ENCODE peak calls at places on chromosomes 7 and 10, in ten cellular contexts. N, I, Y, X, O, Q, T, H, V and W are unnamed samples.
A peak's percentile ranks its signal among the peaks of the same experiment; 100 is the strongest.

GRCh38 chr10:46247808-46248569 is 38.8 kb upstream of the ANTXRL start:
- DNase-seq in Y (no peak), I (peak; percentile 70), V (no peak), N (peak; percentile 35), O (no peak), Q (peak; percentile 42), T (no peak), X (peak; percentile 18), H (no peak), W (no peak)

GRCh38 chr10:30671011-30671616 is 41.6 kb upstream of the LYZL2 start:
- DNase-seq in Q (no peak), X (peak; percentile 26), H (peak; percentile 79), Y (peak; percentile 75), I (peak; percentile 39), V (no peak), O (peak; percentile 65), N (no peak), T (peak; percentile 25), W (peak; percentile 34)

GRCh38 chr10:71232089-71232998 is 20.0 kb downstream of the UNC5B start:
- DNase-seq in Q (peak; percentile 73), T (no peak), X (peak; percentile 85), V (peak; percentile 64), I (peak; percentile 94), N (peak; percentile 84), O (no peak), Y (no peak), H (no peak), W (no peak)

GRCh38 chr7:29194594-29195417 is at the start of gene CHN2:
- DNase-seq in T (no peak), Y (no peak), N (peak; percentile 51), H (peak; percentile 85), X (peak; percentile 67), Q (peak; percentile 69), V (peak; percentile 67), O (no peak), I (peak; percentile 82), W (no peak)

GRCh38 chr7:832292-832967 is at the start of gene SUN1:
- DNase-seq in Y (no peak), N (no peak), H (peak; percentile 66), V (peak; percentile 62), I (peak; percentile 47), Q (peak; percentile 51), T (no peak), X (peak; percentile 39), O (peak; percentile 87), W (peak; percentile 84)

GRCh38 chr10:74437822-74438221 is 286.8 kb downstream of the ADK start:
- DNase-seq in Y (peak; percentile 15), V (no peak), O (peak; percentile 8), H (no peak), X (no peak), I (no peak), N (no peak), T (no peak), Q (no peak), W (peak; percentile 21)

GRCh38 chr7:125195156-125195555 is 265.5 kb upstream of the POT1 start:
- DNase-seq in Q (no peak), T (no peak), O (no peak), X (no peak), I (no peak), Y (no peak), N (no peak), H (no peak), V (no peak), W (no peak)

GRCh38 chr7:83782628-83783027 is 133.7 kb upstream of the SEMA3E start:
- DNase-seq in T (no peak), V (no peak), O (no peak), Y (no peak), I (no peak), X (no peak), H (no peak), N (no peak), Q (no peak), W (peak; percentile 21)

GRCh38 chr10:44193156-44193555 is 191.7 kb downstream of the CXCL12 start:
- DNase-seq in O (no peak), T (no peak), Y (no peak), H (no peak), V (no peak), Q (no peak), N (no peak), X (no peak), I (no peak), W (no peak)

DNA sequence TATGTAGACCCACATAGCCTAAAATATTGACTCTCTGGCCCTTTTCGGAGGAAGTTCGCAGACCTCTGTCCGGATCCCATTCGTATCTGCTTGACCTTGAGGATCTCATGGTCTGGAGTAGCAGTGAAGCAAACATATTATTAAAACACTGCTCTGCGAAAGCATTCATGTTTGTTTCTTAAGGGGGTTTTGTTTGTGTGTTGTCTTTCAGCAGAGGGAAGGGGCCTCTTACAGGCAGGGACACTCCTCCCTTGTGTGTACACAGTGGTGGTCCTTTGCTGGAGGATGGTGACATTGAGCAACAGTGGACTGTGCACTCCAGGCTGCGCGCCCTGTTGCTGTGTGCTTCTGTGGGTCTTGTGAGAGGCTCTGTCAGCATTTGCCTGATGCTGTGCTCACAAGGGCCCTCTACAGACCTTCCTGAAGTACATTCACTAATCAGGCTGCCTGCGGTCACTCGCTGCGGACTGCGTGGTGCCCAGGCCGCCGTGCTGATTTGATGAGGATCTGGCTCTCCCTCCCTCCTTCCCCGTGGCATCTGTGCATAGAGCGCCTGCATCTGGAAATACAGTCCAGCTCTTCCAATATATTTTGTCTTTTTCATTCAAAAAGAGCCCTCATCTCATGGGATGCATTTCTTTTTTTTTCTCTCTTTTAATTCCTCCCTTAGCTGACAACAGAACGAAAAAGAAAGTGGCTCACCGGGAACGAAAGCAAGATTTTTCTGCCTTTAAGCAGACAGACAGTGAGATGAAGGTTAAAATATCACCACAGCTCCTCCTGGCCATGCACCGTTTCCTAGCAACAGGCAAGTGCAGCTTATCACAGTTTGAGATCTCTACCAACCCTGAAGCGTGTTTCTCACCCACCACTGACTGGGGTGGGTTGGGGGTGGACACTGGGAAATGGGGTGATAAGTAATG is 135.8 kb downstream of the CNNM2 start:
- DNase-seq in V (peak; percentile 68), Q (no peak), H (peak; percentile 83), N (peak; percentile 44), O (no peak), I (peak; percentile 49), T (peak; percentile 68), Y (peak; percentile 45), X (peak; percentile 64), W (peak; percentile 52)
- TF ChIP-seq CTCF in V (no peak), Q (peak; percentile 12), H (peak; percentile 32), N (peak; percentile 43), O (peak; percentile 37), I (no peak), T (peak; percentile 67), Y (peak; percentile 63), X (no peak), W (peak; percentile 48)

GRCh38 chr7:98531717-98532116 is 85.4 kb upstream of the NPTX2 start:
- DNase-seq in T (no peak), Y (no peak), X (no peak), N (no peak), V (no peak), H (peak; percentile 40), Q (no peak), I (no peak), O (no peak), W (no peak)
- H3K27me3 ChIP-seq in T (no peaks in the 10 kb centered on the region), Y (no peaks in the 10 kb centered on the region), X (no peaks in the 10 kb centered on the region), N (peaks cover 16% of the 10 kb centered on the region), V (no peaks in the 10 kb centered on the region), H (no peaks in the 10 kb centered on the region), Q (no peaks in the 10 kb centered on the region), I (no peaks in the 10 kb centered on the region), O (no peaks in the 10 kb centered on the region), W (no peaks in the 10 kb centered on the region)

DNA sequence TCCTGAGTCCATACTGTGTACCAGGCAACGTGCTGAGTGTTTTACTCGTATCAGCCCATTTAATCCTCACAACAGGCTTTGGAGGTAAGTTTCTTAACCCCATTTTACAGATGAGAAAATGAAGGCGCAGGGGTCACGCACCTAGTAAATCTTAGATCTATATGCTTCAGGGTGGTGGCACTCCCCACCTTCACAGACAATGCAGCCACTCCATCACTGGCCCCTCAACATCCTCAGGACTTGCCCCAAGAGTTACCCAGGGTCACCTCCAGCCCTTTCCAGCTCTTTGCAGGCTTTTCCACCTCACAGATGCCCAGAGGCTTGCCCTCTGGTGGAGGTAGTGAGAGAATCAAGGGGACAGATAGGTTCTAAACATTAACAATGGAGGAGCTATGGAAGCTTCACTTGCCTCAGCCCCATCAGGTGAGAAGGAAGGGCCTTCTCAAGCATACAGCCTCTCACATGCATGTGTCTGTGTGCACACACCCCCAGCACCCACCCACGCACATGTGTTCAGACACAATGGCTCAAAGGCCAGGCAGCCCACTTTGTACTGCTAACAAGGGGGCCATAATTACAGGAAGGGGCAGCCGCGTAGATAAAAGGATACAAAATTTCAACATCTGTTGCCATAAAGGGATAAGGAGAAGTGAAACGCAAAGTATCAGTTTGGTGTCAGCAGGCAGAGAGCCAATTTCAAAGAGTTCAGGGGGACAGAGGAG is 29.1 kb downstream of the DPCD start:
- DNase-seq in O (no peak), X (no peak), V (no peak), N (no peak), H (peak; percentile 49), Y (no peak), I (no peak), T (peak; percentile 67), Q (no peak), W (no peak)
- TF ChIP-seq CTCF in O (peak; percentile 22), X (no peak), V (no peak), N (no peak), H (peak; percentile 50), Y (peak; percentile 32), I (no peak), T (no peak), Q (no peak), W (no peak)

GRCh38 chr10:26216949-26217395 is 398 bp downstream of the GAD2 start:
- DNase-seq in X (no peak), N (no peak), Q (no peak), I (no peak), H (no peak), Y (no peak), V (no peak), T (no peak), O (no peak), W (no peak)

GRCh38 chr10:26217396-26218105 is 977 bp downstream of the GAD2 start:
- DNase-seq in Y (no peak), Q (no peak), I (no peak), X (no peak), H (peak; percentile 71), V (no peak), N (no peak), O (no peak), T (no peak), W (no peak)

GRCh38 chr10:26215534-26215922 is 1.0 kb upstream of the GAD2 start:
- DNase-seq in Y (no peak), T (no peak), O (no peak), I (no peak), X (no peak), N (no peak), H (peak; percentile 17), Q (no peak), V (no peak), W (no peak)

GRCh38 chr10:26215923-26216576 is 524 bp upstream of the GAD2 start:
- DNase-seq in N (no peak), Q (no peak), O (no peak), Y (no peak), I (peak; percentile 46), V (no peak), H (peak; percentile 82), X (peak; percentile 27), T (no peak), W (no peak)

GRCh38 chr10:26216577-26216948 is at the start of gene GAD2:
- DNase-seq in Q (no peak), O (no peak), I (no peak), T (no peak), X (no peak), V (no peak), N (no peak), Y (no peak), H (peak; percentile 40), W (no peak)
- H3K27me3 ChIP-seq in Q (peaks cover 100% of the 10 kb centered on the region), O (peaks cover 16% of the 10 kb centered on the region), I (peaks cover 42% of the 10 kb centered on the region), T (peaks cover 7% of the 10 kb centered on the region), X (peaks cover 98% of the 10 kb centered on the region), V (peaks cover 100% of the 10 kb centered on the region), N (peaks cover 99% of the 10 kb centered on the region), Y (peaks cover 10% of the 10 kb centered on the region), H (peaks cover 94% of the 10 kb centered on the region), W (peaks cover 83% of the 10 kb centered on the region)

GRCh38 chr10:13329565-13329964 is 18.5 kb downstream of the SEPHS1 start:
- DNase-seq in Q (no peak), V (no peak), I (no peak), O (no peak), X (no peak), H (no peak), N (no peak), Y (no peak), T (no peak), W (no peak)
- TF ChIP-seq CTCF in Q (no peak), V (no peak), I (no peak), O (no peak), X (no peak), H (no peak), N (no peak), Y (no peak), T (no peak), W (no peak)